ENCODE peak calls at places on chromosomes 12 and 14, in nine cellular contexts. I, B, S, Q, Y, U, Z, P and O are unnamed samples.

GRCh38 chr12:94560416-94561221 is 89.7 kb downstream of the TMCC3 start:
- DNase-seq in I (peak), B (peak), S (peak), Q (no peak), Y (no peak), U (no peak), Z (no peak), P (no peak), O (peak)

GRCh38 chr12:12807970-12808702 is 5.0 kb upstream of the DDX47 start:
- DNase-seq in I (no peak), B (no peak), S (peak), Q (no peak), Y (no peak), U (peak), Z (peak), P (no peak), O (peak)

GRCh38 chr12:13839937-13840336 is 141.5 kb downstream of the GRIN2B start:
- DNase-seq in I (no peak), B (no peak), S (no peak), Q (no peak), Y (no peak), U (no peak), Z (no peak), P (no peak), O (no peak)

GRCh38 chr14:36585100-36585499 is 2.7 kb upstream of the NKX2-8 start:
- DNase-seq in I (no peak), B (no peak), S (no peak), Q (no peak), Y (no peak), U (no peak), Z (no peak), P (no peak), O (no peak)

GRCh38 chr12:16606936-16607335 is 974 bp upstream of the LMO3 start:
- DNase-seq in I (no peak), B (no peak), S (no peak), Q (no peak), Y (no peak), U (no peak), Z (no peak), P (no peak), O (peak)

GRCh38 chr14:69042309-69043006 is 63.4 kb upstream of the ACTN1 start:
- DNase-seq in I (no peak), B (no peak), S (no peak), Q (no peak), Y (no peak), U (no peak), Z (no peak), P (no peak), O (no peak)

GRCh38 chr14:105843444-105844046 is 317.2 kb downstream of the TMEM121 start:
- DNase-seq in I (no peak), B (no peak), S (no peak), Q (no peak), Y (no peak), U (no peak), Z (no peak), P (no peak), O (no peak)

GRCh38 chr14:44812672-44813071 is 149.1 kb downstream of the KLHL28 start:
- DNase-seq in I (no peak), B (no peak), S (no peak), Q (no peak), Y (no peak), U (no peak), Z (no peak), P (no peak), O (no peak)

GRCh38 chr14:34920339-34920738 is 45.2 kb upstream of the BAZ1A start:
- DNase-seq in I (no peak), B (no peak), S (no peak), Q (no peak), Y (no peak), U (no peak), Z (no peak), P (no peak), O (no peak)

GRCh38 chr12:48969160-48969771 is 2.3 kb downstream of the WNT10B start:
- DNase-seq in I (no peak), B (no peak), S (no peak), Q (no peak), Y (no peak), U (no peak), Z (no peak), P (no peak), O (no peak)

GRCh38 chr12:92452763-92453162 is 250.0 kb upstream of the PLEKHG7 start:
- DNase-seq in I (no peak), B (no peak), S (no peak), Q (no peak), Y (no peak), U (no peak), Z (no peak), P (no peak), O (no peak)

GRCh38 chr12:103495783-103496456 is at the start of gene C12orf42:
- DNase-seq in I (peak), B (peak), S (peak), Q (no peak), Y (peak), U (no peak), Z (peak), P (peak), O (peak)

GRCh38 chr14:89842852-89843251 is 111.7 kb downstream of the EFCAB11 start:
- DNase-seq in I (no peak), B (no peak), S (no peak), Q (no peak), Y (no peak), U (no peak), Z (no peak), P (no peak), O (no peak)

GRCh38 chr14:97021001-97021400 is 223.8 kb downstream of the VRK1 start:
- DNase-seq in I (no peak), B (no peak), S (no peak), Q (no peak), Y (no peak), U (no peak), Z (no peak), P (no peak), O (no peak)

GRCh38 chr12:41564816-41565215 is 376.7 kb downstream of the PDZRN4 start:
- DNase-seq in I (no peak), B (no peak), S (no peak), Q (no peak), Y (no peak), U (no peak), Z (no peak), P (no peak), O (no peak)

GRCh38 chr14:47366006-47366405 is 309.4 kb downstream of the MDGA2 start:
- DNase-seq in I (no peak), B (no peak), S (no peak), Q (no peak), Y (no peak), U (no peak), Z (no peak), P (no peak), O (no peak)

GRCh38 chr12:82522762-82523161 is 163.9 kb upstream of the TMTC2 start:
- DNase-seq in I (no peak), B (no peak), S (no peak), Q (no peak), Y (no peak), U (no peak), Z (no peak), P (no peak), O (no peak)

GRCh38 chr12:82519508-82519907 is 161.2 kb downstream of the METTL25 start:
- DNase-seq in I (no peak), B (no peak), S (no peak), Q (no peak), Y (no peak), U (no peak), Z (no peak), P (no peak), O (no peak)

GRCh38 chr12:82517808-82518207 is 159.5 kb downstream of the METTL25 start:
- DNase-seq in I (no peak), B (no peak), S (no peak), Q (no peak), Y (no peak), U (no peak), Z (no peak), P (no peak), O (no peak)

GRCh38 chr12:82522285-82522684 is 164.0 kb downstream of the METTL25 start:
- DNase-seq in I (no peak), B (no peak), S (no peak), Q (no peak), Y (no peak), U (no peak), Z (no peak), P (no peak), O (no peak)

DNA sequence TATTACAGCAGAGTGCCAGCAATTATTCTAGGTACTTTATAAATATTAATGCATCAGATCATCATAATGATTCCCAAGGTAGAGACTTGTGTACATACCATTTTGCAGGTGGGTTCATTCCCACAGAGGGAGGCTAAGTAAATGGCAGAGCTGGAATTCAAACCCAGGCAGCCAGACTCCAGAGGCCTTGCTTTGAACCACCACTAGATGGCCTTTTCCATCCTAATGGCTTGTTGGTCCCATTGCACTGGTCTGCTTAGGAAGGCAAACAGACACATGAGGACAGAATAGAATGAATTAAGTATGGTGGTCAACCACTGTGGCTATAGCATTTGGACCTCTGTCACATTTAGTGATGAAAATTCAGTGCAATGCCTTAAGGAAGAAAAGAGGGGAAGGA is 158.7 kb downstream of the METTL25 start:
- DNase-seq in I (peak), B (no peak), S (peak), Q (no peak), Y (peak), U (no peak), Z (peak), P (no peak), O (peak)
- TF ChIP-seq CTCF in I (peak), B (peak), S (peak), Q (peak), Y (peak), U (no peak), Z (peak), P (no peak), O (peak)

GRCh38 chr12:46518184-46518583 is 145.6 kb upstream of the SLC38A2 start:
- DNase-seq in I (no peak), B (no peak), S (no peak), Q (no peak), Y (peak), U (no peak), Z (no peak), P (no peak), O (no peak)

GRCh38 chr12:46516933-46517578 is 144.5 kb upstream of the SLC38A2 start:
- DNase-seq in I (no peak), B (no peak), S (no peak), Q (no peak), Y (no peak), U (no peak), Z (no peak), P (no peak), O (no peak)

GRCh38 chr12:46519407-46519806 is 146.8 kb upstream of the SLC38A2 start:
- DNase-seq in I (no peak), B (no peak), S (no peak), Q (no peak), Y (no peak), U (no peak), Z (no peak), P (no peak), O (no peak)

GRCh38 chr12:46517579-46517962 is 145.0 kb upstream of the SLC38A2 start:
- DNase-seq in I (no peak), B (no peak), S (no peak), Q (no peak), Y (no peak), U (no peak), Z (no peak), P (no peak), O (no peak)

DNA sequence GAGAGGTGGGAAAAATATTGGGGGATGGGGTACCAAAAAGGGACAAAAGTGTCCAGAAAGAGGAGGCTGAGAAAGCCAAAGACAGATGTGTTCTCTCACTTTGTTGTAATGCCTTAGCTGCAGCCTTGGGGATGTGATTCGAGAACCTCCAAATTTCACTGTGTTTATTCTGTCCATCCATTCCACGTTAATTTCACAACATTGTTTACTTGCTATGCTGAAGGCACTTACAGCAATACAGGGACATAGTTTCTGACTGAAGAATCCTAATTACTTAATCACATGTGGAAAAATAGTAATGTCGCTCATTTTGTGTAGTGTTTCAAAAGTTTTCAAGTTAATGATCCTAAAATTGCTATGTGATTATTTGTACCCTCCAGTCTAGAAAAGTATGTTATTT is 146.2 kb upstream of the SLC38A2 start:
- DNase-seq in I (no peak), B (no peak), S (no peak), Q (no peak), Y (peak), U (no peak), Z (no peak), P (no peak), O (no peak)
- TF ChIP-seq CTCF in I (no peak), B (no peak), S (no peak), Q (no peak), Y (no peak), U (no peak), Z (no peak), P (no peak), O (no peak)

GRCh38 chr12:46382974-46383653 is 10.5 kb upstream of the SLC38A2 start:
- DNase-seq in I (peak), B (peak), S (peak), Q (peak), Y (peak), U (peak), Z (peak), P (peak), O (peak)
- TF ChIP-seq CTCF in I (no peak), B (peak), S (no peak), Q (no peak), Y (peak), U (peak), Z (no peak), P (no peak), O (peak)

GRCh38 chr12:65879878-65880277 is 55.6 kb downstream of the HMGA2 start:
- DNase-seq in I (no peak), B (no peak), S (peak), Q (peak), Y (peak), U (no peak), Z (peak), P (no peak), O (no peak)

GRCh38 chr12:65876898-65877721 is 52.8 kb downstream of the HMGA2 start:
- DNase-seq in I (no peak), B (no peak), S (peak), Q (no peak), Y (no peak), U (no peak), Z (peak), P (no peak), O (no peak)

GRCh38 chr12:65875635-65876034 is 51.4 kb downstream of the HMGA2 start:
- DNase-seq in I (no peak), B (no peak), S (peak), Q (no peak), Y (peak), U (no peak), Z (peak), P (no peak), O (no peak)

GRCh38 chr12:65877836-65878235 is 53.6 kb downstream of the HMGA2 start:
- DNase-seq in I (no peak), B (no peak), S (no peak), Q (no peak), Y (no peak), U (no peak), Z (no peak), P (no peak), O (no peak)

DNA sequence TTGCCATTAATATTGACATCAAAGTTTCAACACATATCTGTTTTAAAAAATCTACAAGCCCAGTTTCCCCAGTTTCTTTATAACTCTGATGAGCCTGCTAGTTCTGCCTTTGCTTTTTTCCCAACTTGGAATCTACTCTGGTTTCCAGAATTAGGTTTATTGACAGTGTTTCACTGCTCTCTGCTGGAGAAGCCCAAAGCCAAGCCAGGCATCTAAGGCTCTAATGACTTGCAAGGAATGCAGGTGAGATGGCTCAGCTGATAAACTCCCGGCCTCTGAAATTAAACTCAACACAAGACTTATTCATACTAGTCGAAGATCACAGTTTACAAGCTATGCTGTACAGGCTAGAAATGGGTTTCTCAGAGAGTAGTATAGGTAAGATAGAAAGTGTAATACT is 54.3 kb downstream of the HMGA2 start:
- DNase-seq in I (no peak), B (no peak), S (no peak), Q (no peak), Y (peak), U (no peak), Z (peak), P (no peak), O (no peak)
- TF ChIP-seq CTCF in I (peak), B (no peak), S (peak), Q (peak), Y (peak), U (peak), Z (peak), P (no peak), O (peak)

DNA sequence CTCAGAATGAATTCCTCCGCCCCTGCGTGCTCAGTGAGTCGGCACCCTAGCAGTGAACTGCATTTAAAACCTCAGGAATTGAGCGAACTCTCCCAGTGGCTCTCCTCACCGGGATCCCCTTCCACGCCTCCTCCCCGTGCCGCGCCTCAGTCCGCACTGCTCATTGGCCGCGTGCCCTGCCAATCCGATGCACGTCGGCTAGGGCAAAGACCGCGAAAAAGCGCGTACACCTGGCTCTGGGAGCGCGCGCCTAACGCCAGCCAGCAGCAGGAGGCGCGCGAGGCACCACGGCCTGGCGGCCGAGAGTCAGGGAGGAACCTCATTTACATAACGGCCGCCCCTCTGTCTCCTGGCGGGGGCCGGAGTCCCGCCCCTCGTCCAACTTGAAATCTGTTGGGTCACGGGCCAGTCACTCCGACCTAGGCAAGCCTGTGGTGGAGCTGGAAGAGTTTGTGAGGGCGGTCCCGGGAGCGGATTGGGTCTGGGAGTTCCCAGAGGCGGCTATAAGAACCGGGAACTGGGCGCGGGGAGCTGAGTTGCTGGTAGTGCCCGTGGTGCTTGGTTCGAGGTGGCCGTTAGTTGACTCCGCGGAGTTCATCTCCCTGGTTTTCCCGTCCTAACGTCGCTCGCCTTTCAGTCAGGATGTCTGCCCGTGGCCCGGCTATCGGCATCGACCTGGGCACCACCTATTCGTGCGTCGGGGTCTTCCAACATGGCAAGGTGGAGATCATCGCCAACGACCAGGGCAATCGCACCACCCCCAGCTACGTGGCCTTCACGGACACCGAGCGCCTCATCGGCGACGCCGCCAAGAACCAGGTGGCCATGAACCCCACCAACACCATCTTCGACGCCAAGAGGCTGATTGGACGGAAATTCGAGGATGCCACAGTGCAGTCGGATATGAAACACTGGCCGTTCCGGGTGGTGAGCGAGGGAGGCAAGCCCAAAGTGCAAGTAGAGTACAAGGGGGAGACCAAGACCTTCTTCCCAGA is at the start of gene HSPA2:
- DNase-seq in I (peak), B (peak), S (peak), Q (peak), Y (peak), U (peak), Z (peak), P (peak), O (peak)
- TF ChIP-seq CTCF in I (peak), B (peak), S (peak), Q (peak), Y (peak), U (peak), Z (peak), P (peak), O (peak)

GRCh38 chr12:66692986-66693385 is 14.1 kb upstream of the GRIP1 start:
- DNase-seq in I (no peak), B (no peak), S (no peak), Q (no peak), Y (no peak), U (no peak), Z (no peak), P (no peak), O (no peak)

GRCh38 chr12:66692170-66692569 is 13.3 kb upstream of the GRIP1 start:
- DNase-seq in I (no peak), B (no peak), S (no peak), Q (no peak), Y (no peak), U (no peak), Z (no peak), P (no peak), O (no peak)

GRCh38 chr12:66684222-66684621 is 5.3 kb upstream of the GRIP1 start:
- DNase-seq in I (no peak), B (no peak), S (no peak), Q (no peak), Y (no peak), U (no peak), Z (no peak), P (no peak), O (no peak)

GRCh38 chr12:66693901-66694513 is 15.1 kb upstream of the GRIP1 start:
- DNase-seq in I (peak), B (peak), S (peak), Q (peak), Y (peak), U (peak), Z (peak), P (no peak), O (peak)

GRCh38 chr12:66688836-66689439 is 10.1 kb upstream of the GRIP1 start:
- DNase-seq in I (peak), B (peak), S (peak), Q (no peak), Y (peak), U (peak), Z (peak), P (peak), O (peak)
- TF ChIP-seq CTCF in I (peak), B (no peak), S (peak), Q (peak), Y (peak), U (peak), Z (peak), P (peak), O (peak)